ENCODE peak calls at places on chromosome 15, in four cellular contexts. M, V, G and B are unnamed samples.

GRCh38 chr15:35979608-35980007 is 433.6 kb upstream of the DPH6 start:
- DNase-seq in M (peak; percentile 35), V (no peak), G (no peak), B (no peak)

GRCh38 chr15:98616397-98616796 is 31.9 kb upstream of the IGF1R start:
- DNase-seq in M (no peak), V (no peak), G (no peak), B (no peak)

GRCh38 chr15:86830304-86830703 is 750.6 kb downstream of the AGBL1 start:
- DNase-seq in M (peak; percentile 20), V (no peak), G (no peak), B (no peak)

GRCh38 chr15:29278436-29279099 is 8.9 kb upstream of the NSMCE3 start:
- DNase-seq in M (peak; percentile 95), V (no peak), G (no peak), B (no peak)

GRCh38 chr15:77709135-77709886 is 76.6 kb upstream of the LINGO1 start:
- DNase-seq in M (no peak), V (no peak), G (peak; percentile 39), B (no peak)

GRCh38 chr15:50911001-50911400 is 2.5 kb downstream of the AP4E1 start:
- DNase-seq in M (peak; percentile 84), V (no peak), G (no peak), B (no peak)

GRCh38 chr15:84387086-84387485 is 151.5 kb downstream of the GOLGA6L4 start:
- DNase-seq in M (no peak), V (no peak), G (no peak), B (no peak)

GRCh38 chr15:83372434-83372873 is 74.7 kb upstream of the SH3GL3 start:
- DNase-seq in M (peak; percentile 47), V (no peak), G (no peak), B (no peak)

GRCh38 chr15:51160484-51160883 is 65.8 kb upstream of the TNFAIP8L3 start:
- DNase-seq in M (no peak), V (no peak), G (no peak), B (no peak)

GRCh38 chr15:98853593-98854420 is 153.8 kb downstream of the PGPEP1L start:
- DNase-seq in M (no peak), V (no peak), G (peak; percentile 87), B (no peak)

GRCh38 chr15:31457161-31457560 is 130.5 kb downstream of the KLF13 start:
- DNase-seq in M (no peak), V (no peak), G (peak; percentile 38), B (no peak)

GRCh38 chr15:89496155-89497098 is at the start of gene RHCG:
- DNase-seq in M (peak; percentile 36), V (no peak), G (peak; percentile 94), B (peak; percentile 56)

GRCh38 chr15:43748376-43748775 is 2.1 kb downstream of the PDIA3 start:
- DNase-seq in M (peak; percentile 15), V (no peak), G (no peak), B (peak; percentile 35)

GRCh38 chr15:70608156-70608555 is 155.2 kb downstream of the UACA start:
- DNase-seq in M (peak; percentile 82), V (no peak), G (no peak), B (no peak)

GRCh38 chr15:68313501-68314390 is 36.2 kb downstream of the FEM1B start:
- DNase-seq in M (no peak), V (no peak), G (no peak), B (no peak)

GRCh38 chr15:99386429-99386828 is 135.1 kb downstream of the LRRC28 start:
- DNase-seq in M (no peak), V (no peak), G (no peak), B (no peak)

GRCh38 chr15:68419301-68420175 is 12.4 kb downstream of the ITGA11 start:
- DNase-seq in M (no peak), V (no peak), G (no peak), B (no peak)

GRCh38 chr15:69491051-69491505 is 38.5 kb downstream of the RPLP1 start:
- DNase-seq in M (peak; percentile 59), V (peak; percentile 48), G (no peak), B (no peak)

GRCh38 chr15:81118361-81118760 is 15.7 kb upstream of the CFAP161 start:
- DNase-seq in M (no peak), V (no peak), G (no peak), B (no peak)

GRCh38 chr15:66782785-66783184 is 80.7 kb downstream of the SMAD6 start:
- DNase-seq in M (no peak), V (no peak), G (no peak), B (no peak)

GRCh38 chr15:100350434-100351226 is 8.9 kb upstream of the ADAMTS17 start:
- DNase-seq in M (peak; percentile 33), V (no peak), G (peak; percentile 90), B (peak; percentile 4)

GRCh38 chr15:28096411-28096719 is 2.8 kb downstream of the OCA2 start:
- DNase-seq in M (peak; percentile 18), V (no peak), G (no peak), B (no peak)

GRCh38 chr15:98528056-98528725 is 120.1 kb upstream of the IGF1R start:
- DNase-seq in M (no peak), V (no peak), G (no peak), B (no peak)

GRCh38 chr15:92670625-92671024 is 15.1 kb upstream of the FAM174B start:
- DNase-seq in M (no peak), V (no peak), G (no peak), B (no peak)

GRCh38 chr15:68930268-68931022 is at the start of gene SPESP1:
- DNase-seq in M (peak; percentile 30), V (peak; percentile 60), G (no peak), B (no peak)

GRCh38 chr15:78212546-78213424 is 21.6 kb downstream of the ACSBG1 start:
- DNase-seq in M (peak; percentile 79), V (peak; percentile 64), G (peak; percentile 66), B (peak; percentile 81)

GRCh38 chr15:64045774-64046346 is 425 bp downstream of the DAPK2 start:
- DNase-seq in M (peak; percentile 11), V (peak; percentile 50), G (no peak), B (no peak)

GRCh38 chr15:77112819-77113569 is 42.1 kb upstream of the TSPAN3 start:
- DNase-seq in M (no peak), V (no peak), G (no peak), B (no peak)

GRCh38 chr15:68789041-68789920 is 31.4 kb downstream of the ANP32A start:
- DNase-seq in M (no peak), V (no peak), G (no peak), B (no peak)

DNA sequence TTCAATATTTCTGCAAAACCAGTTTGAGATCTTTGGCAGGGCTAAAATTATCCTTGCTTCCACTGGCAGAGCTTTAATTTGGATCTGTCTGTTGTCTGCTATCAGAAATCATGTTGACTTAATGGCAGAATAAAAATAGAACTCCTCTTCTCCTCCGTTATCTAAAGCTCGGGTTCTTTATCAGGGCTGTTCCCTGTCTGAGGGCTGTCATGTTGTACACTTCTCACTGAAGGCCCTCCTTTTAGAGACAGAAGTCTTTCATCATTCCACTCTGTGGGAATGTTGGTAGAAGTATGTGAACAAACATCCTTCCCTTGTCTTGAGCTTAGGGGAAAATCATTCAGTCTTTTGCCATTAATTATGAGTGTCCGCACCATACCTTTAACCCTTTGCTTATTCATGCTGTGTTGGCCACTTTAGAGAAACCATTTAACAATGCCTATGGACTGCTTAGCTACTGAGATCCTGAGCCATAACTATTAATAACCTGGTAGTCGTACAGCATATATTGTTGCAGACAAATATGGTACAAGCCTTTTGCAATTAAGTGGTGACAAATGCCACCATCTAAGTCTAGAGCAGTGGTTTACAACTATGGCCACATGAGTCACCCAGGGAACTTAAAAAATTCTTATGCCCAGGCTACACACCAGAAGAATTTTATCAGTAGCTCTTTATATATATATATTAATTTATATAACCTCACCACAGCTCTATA is 226.0 kb upstream of the TPM1 start:
- DNase-seq in M (peak; percentile 42), V (no peak), G (no peak), B (no peak)
- H3K27ac ChIP-seq in M (no peak overlapping the region), V (peak overlapping the region; percentile 81), G (no peak overlapping the region), B (no peak overlapping the region)

GRCh38 chr15:57030011-57030410 is 111.6 kb downstream of the TCF12 start:
- DNase-seq in M (no peak), V (no peak), G (no peak), B (no peak)

GRCh38 chr15:57032338-57032737 is 113.9 kb downstream of the TCF12 start:
- DNase-seq in M (no peak), V (no peak), G (no peak), B (no peak)

GRCh38 chr15:57033715-57034439 is 115.4 kb downstream of the TCF12 start:
- DNase-seq in M (no peak), V (no peak), G (no peak), B (no peak)

GRCh38 chr15:57031082-57031481 is 112.6 kb downstream of the TCF12 start:
- DNase-seq in M (no peak), V (no peak), G (no peak), B (no peak)

DNA sequence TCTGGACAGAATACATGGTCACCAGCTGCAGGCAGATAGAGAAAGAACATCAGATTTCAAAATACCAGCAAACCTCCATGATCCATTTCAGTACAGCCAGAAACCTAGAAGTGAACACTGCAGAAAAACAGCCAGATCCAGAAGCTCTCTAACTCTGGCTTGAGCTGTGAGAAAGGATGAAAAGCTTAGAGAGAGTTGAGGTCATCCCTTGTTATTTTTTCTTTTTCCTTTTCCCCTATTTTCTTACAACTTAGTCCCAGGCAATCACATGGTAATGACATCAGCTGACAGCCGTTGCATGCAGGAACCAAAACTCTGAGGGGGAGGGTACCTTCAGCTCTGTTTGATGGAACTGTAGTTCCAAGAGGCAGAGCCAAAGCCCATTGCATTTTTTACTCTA is 113.2 kb downstream of the TCF12 start:
- DNase-seq in M (peak; percentile 57), V (no peak), G (peak; percentile 49), B (no peak)
- H3K27ac ChIP-seq in M (no peak overlapping the region), V (peak overlapping the region; percentile 42), G (no peak overlapping the region), B (peak overlapping the region; percentile 1)

DNA sequence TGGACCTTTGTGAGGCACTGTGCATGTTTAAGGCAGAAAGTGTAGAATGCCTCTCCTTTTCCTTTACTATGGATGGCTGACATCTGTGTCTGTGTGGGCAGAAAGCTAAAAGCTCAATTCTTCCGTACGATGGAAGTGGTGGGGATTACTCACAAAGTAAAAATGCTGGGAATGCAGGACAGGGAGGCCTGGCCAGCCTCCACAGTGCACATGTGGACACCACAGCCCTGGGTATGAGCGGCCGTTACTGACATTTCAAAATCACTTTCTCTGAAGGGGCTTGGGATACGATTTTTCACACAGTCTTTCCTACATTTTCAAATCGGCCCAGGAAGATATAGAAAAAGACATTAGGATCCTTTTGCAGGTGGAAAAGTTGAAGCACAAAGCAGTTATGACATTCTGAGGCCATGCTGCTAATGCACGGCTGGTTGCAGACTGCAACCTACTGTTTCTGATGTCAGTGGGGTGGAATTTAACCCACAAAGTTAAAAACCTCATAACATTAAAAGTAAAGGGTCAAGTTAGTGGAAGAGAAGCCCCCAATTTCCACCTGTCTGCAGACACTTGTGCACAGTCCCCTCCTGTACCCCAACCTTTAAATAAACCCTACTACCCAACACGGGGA is 27.9 kb downstream of the EHD4 start:
- DNase-seq in M (peak; percentile 95), V (peak; percentile 55), G (peak; percentile 49), B (peak; percentile 67)
- H3K27ac ChIP-seq in M (peak overlapping the region; percentile 91), V (peak overlapping the region; percentile 89), G (peak overlapping the region; percentile 83), B (peak overlapping the region; percentile 64)

GRCh38 chr15:62173215-62173614 is 8.1 kb upstream of the C2CD4B start:
- DNase-seq in M (peak; percentile 6), V (peak; percentile 51), G (no peak), B (peak; percentile 35)
- H3K27ac ChIP-seq in M (no peak overlapping the region), V (peak overlapping the region; percentile 88), G (no peak overlapping the region), B (no peak overlapping the region)